ENCODE peak calls at places on chromosomes 1 and 21, in nine cellular contexts. E, M, K, P, B, N, L, Q and G are unnamed samples.

GRCh38 chr1:48931571-48932251 is 155.0 kb upstream of the BEND5 start:
- DNase-seq in M (peak; percentile 20), B (no peak), L (no peak), K (no peak), N (no peak), Q (no peak), E (no peak), P (no peak), G (no peak)

GRCh38 chr1:217590598-217590997 is 40.3 kb downstream of the GPATCH2 start:
- DNase-seq in M (no peak), P (no peak), N (no peak), Q (peak; percentile 67), K (no peak), B (no peak), L (no peak), E (no peak), G (no peak)

GRCh38 chr1:10209590-10209904 is 823 bp upstream of the KIF1B start:
- DNase-seq in B (no peak), N (no peak), L (no peak), P (no peak), Q (no peak), M (no peak), E (no peak), K (no peak), G (no peak)

GRCh38 chr1:224660074-224660473 is 44.0 kb downstream of the CNIH3 start:
- DNase-seq in P (no peak), B (no peak), E (no peak), L (no peak), N (no peak), M (no peak), K (no peak), Q (no peak), G (no peak)

GRCh38 chr1:27945020-27945419 is 10.2 kb downstream of the SMPDL3B start:
- DNase-seq in P (no peak), N (no peak), Q (no peak), L (no peak), E (no peak), B (no peak), K (no peak), M (no peak), G (no peak)

GRCh38 chr1:21935393-21935804 is 1.7 kb downstream of the HSPG2 start:
- DNase-seq in K (no peak), P (no peak), M (peak; percentile 45), E (no peak), L (no peak), N (no peak), Q (peak; percentile 81), B (no peak), G (no peak)

GRCh38 chr1:59343576-59343840 is 46.6 kb downstream of the FGGY start:
- DNase-seq in Q (no peak), M (no peak), P (no peak), K (no peak), B (no peak), N (no peak), L (no peak), E (no peak), G (no peak)

GRCh38 chr1:87329051-87329755 is 523 bp downstream of the LMO4 start:
- DNase-seq in K (no peak), P (peak; percentile 74), Q (peak; percentile 54), M (peak; percentile 66), E (peak; percentile 21), L (peak; percentile 60), B (no peak), N (no peak), G (peak; percentile 69)

GRCh38 chr1:32888677-32889420 is 2.6 kb downstream of the HPCA start:
- DNase-seq in L (no peak), K (no peak), B (no peak), M (no peak), N (no peak), Q (no peak), E (no peak), P (no peak), G (no peak)

GRCh38 chr21:39612233-39613028 is at the start of gene B3GALT5:
- DNase-seq in M (no peak), P (peak; percentile 88), B (no peak), Q (no peak), K (peak; percentile 33), N (peak; percentile 15), E (no peak), L (no peak), G (no peak)

GRCh38 chr1:173503391-173503790 is 26.3 kb downstream of the PRDX6 start:
- DNase-seq in L (no peak), P (peak; percentile 9), K (no peak), Q (peak; percentile 33), E (no peak), M (no peak), B (no peak), N (no peak), G (no peak)

GRCh38 chr1:47894718-47895393 is 102.3 kb downstream of the TRABD2B start:
- DNase-seq in B (no peak), L (no peak), K (peak; percentile 19), Q (no peak), E (peak; percentile 28), N (no peak), P (no peak), M (peak; percentile 17), G (peak; percentile 27)

GRCh38 chr1:153805042-153805745 is 30.0 kb downstream of the SLC27A3 start:
- DNase-seq in N (peak; percentile 78), M (peak; percentile 19), P (no peak), B (peak; percentile 98), L (no peak), E (peak; percentile 37), K (no peak), Q (no peak), G (peak; percentile 87)

GRCh38 chr1:166479052-166479631 is 312.3 kb upstream of the FAM78B start:
- DNase-seq in B (no peak), P (peak; percentile 31), Q (peak; percentile 30), L (peak; percentile 61), N (peak; percentile 21), K (peak; percentile 19), E (no peak), M (peak; percentile 53), G (peak; percentile 48)

GRCh38 chr1:39282537-39283216 is 78.2 kb downstream of the MACF1 start:
- DNase-seq in Q (peak; percentile 16), P (no peak), E (no peak), B (no peak), L (no peak), K (no peak), M (no peak), N (no peak), G (no peak)

GRCh38 chr1:151992345-151993083 is 1.1 kb downstream of the S100A10 start:
- DNase-seq in K (peak; percentile 77), B (no peak), Q (peak; percentile 73), E (peak; percentile 87), M (peak; percentile 86), L (peak; percentile 65), N (peak; percentile 99), P (no peak), G (peak; percentile 90)

GRCh38 chr1:209534496-209535250 is 48.8 kb upstream of the CAMK1G start:
- DNase-seq in E (no peak), K (no peak), Q (no peak), M (no peak), P (no peak), L (no peak), N (no peak), B (no peak), G (no peak)

GRCh38 chr1:209527993-209528392 is 55.5 kb upstream of the CAMK1G start:
- DNase-seq in Q (peak; percentile 6), L (no peak), E (peak; percentile 12), K (no peak), P (no peak), N (no peak), M (no peak), B (no peak), G (no peak)

GRCh38 chr1:209529233-209529632 is 54.3 kb upstream of the CAMK1G start:
- DNase-seq in L (no peak), N (no peak), P (no peak), E (no peak), B (no peak), M (no peak), Q (no peak), K (no peak), G (no peak)

GRCh38 chr1:209527372-209527771 is 56.1 kb upstream of the CAMK1G start:
- DNase-seq in L (no peak), K (no peak), M (no peak), N (no peak), P (no peak), Q (no peak), B (no peak), E (no peak), G (no peak)

DNA sequence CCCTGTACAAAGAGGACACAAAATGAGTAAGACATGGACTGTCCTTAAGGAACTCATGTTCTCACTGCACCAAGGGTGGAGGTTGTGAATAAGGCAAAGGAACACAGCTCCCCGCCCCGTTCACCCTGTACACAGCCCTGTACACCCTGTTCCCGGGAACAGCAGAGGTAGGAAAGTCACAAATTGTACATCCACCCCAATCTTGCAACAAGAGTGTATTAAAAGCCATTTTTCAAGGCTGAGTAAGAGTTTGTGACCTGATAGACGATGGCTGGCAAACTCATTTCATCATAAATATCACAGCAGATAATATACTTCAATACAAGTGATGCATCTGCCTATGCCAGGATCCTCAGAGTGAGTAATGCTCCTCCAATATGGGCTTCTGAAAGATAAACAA is 52.5 kb upstream of the CAMK1G start:
- DNase-seq in L (no peak), N (no peak), Q (no peak), K (no peak), M (no peak), E (no peak), P (no peak), B (no peak), G (no peak)
- TF ChIP-seq MAX in L (no peak), N (no peak), Q (no peak), K (no peak), M (no peak), E (no peak), P (no peak), B (no peak), G (no peak)

GRCh38 chr1:167635941-167636340 is 5.9 kb downstream of the RCSD1 start:
- DNase-seq in Q (no peak), N (no peak), P (no peak), B (no peak), K (no peak), E (no peak), M (no peak), L (no peak), G (no peak)
- H3K4me3 ChIP-seq in Q (no peak overlapping the region), N (no peak overlapping the region), P (no peak overlapping the region), B (peak overlapping the region; percentile 41), K (no peak overlapping the region), E (no peak overlapping the region), M (no peak overlapping the region), L (no peak overlapping the region), G (no peak overlapping the region)

GRCh38 chr1:94602312-94602711 is 60.8 kb upstream of the F3 start:
- DNase-seq in E (no peak), K (no peak), P (no peak), N (no peak), Q (no peak), L (no peak), M (no peak), B (no peak), G (peak; percentile 100)
- TF ChIP-seq MAX in E (no peak), K (no peak), P (no peak), N (no peak), Q (no peak), L (no peak), M (no peak), B (no peak), G (no peak)

DNA sequence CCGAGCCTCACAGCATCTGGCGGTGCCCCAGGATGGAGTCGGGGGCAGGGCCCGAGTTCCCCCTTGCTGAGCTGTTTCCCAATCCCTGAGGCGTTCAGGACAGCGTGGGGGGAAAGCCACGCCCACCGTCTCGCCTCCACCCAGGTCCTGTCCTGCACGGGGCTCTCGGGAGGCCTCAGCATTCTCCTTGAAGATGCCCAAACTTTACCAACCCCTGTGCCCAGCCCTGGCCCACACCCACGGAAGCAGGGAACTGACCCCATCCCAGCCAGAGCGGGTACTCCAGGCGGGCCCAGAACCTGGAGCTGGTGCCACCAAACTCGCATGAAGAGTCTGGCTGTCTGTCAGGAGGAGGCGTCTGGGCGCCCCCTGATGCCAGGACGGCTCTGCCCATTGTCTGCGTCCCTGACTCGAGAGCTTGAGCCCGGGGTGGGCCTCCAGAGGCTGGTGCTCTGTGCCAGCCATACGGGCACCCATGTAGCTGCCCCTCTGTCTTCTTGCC is 35.3 kb upstream of the POFUT2 start:
- DNase-seq in M (no peak), E (peak; percentile 69), K (no peak), B (no peak), L (peak; percentile 53), P (no peak), Q (no peak), N (no peak), G (peak; percentile 47)
- H3K4me3 ChIP-seq in M (no peak overlapping the region), E (peak overlapping the region; percentile 10), K (no peak overlapping the region), B (no peak overlapping the region), L (no peak overlapping the region), P (no peak overlapping the region), Q (no peak overlapping the region), N (no peak overlapping the region), G (no peak overlapping the region)